ENCODE peak calls at places on chromosomes 2 and 18, in six cellular contexts. G is effector memory CD8-positive, alpha-beta T cell; A is HT1080; D is NCI-H345; N is amniotic epithelial cell; X is C1 segment of cervical spinal cord. E is an unnamed sample.

GRCh38 chr2:170396799-170397459 is 219.0 kb downstream of the MYO3B start:
- DNase-seq in G (no peak), A (no peak), D (peak; percentile 17), N (no peak), X (no peak), E (no peak)

GRCh38 chr2:179264238-179265081 is at the start of gene SESTD1:
- DNase-seq in G (no peak), A (peak; percentile 52), D (peak; percentile 66), N (peak; percentile 16), X (peak; percentile 55), E (peak; percentile 60)

GRCh38 chr2:133574620-133575019 is 6.4 kb upstream of the NCKAP5 start:
- DNase-seq in G (no peak), A (peak; percentile 25), D (no peak), N (no peak), X (no peak), E (no peak)

GRCh38 chr18:59560556-59560955 is 136.7 kb downstream of the CCBE1 start:
- DNase-seq in G (no peak), A (no peak), D (no peak), N (no peak), X (no peak), E (no peak)

GRCh38 chr18:36188912-36189311 is 1.6 kb downstream of the MOCOS start:
- DNase-seq in G (no peak), A (no peak), D (no peak), N (no peak), X (no peak), E (no peak)

GRCh38 chr2:166361351-166362153 is 14.2 kb downstream of the SCN9A start:
- DNase-seq in G (no peak), A (peak; percentile 39), D (peak; percentile 21), N (peak; percentile 52), X (no peak), E (no peak)

GRCh38 chr2:98524168-98524567 is 79.5 kb downstream of the INPP4A start:
- DNase-seq in G (no peak), A (no peak), D (no peak), N (peak; percentile 80), X (no peak), E (no peak)

GRCh38 chr18:2872095-2872494 is 25.3 kb downstream of the EMILIN2 start:
- DNase-seq in G (no peak), A (no peak), D (no peak), N (no peak), X (no peak), E (no peak)

GRCh38 chr2:96485751-96486643 is 19.2 kb downstream of the NEURL3 start:
- DNase-seq in G (peak; percentile 65), A (peak; percentile 66), D (no peak), N (peak; percentile 87), X (peak; percentile 43), E (no peak)

GRCh38 chr18:23099621-23100020 is 35.7 kb upstream of the CABLES1 start:
- DNase-seq in G (no peak), A (peak; percentile 38), D (no peak), N (no peak), X (no peak), E (no peak)

GRCh38 chr2:134412639-134412999 is 158.7 kb downstream of the MGAT5 start:
- DNase-seq in G (no peak), A (no peak), D (no peak), N (no peak), X (peak; percentile 31), E (no peak)

GRCh38 chr18:24372279-24372678 is 25.3 kb downstream of the OSBPL1A start:
- DNase-seq in G (no peak), A (no peak), D (no peak), N (no peak), X (no peak), E (no peak)

GRCh38 chr2:156892449-156893335 is 364.8 kb upstream of the GALNT5 start:
- DNase-seq in G (no peak), A (peak; percentile 55), D (peak; percentile 85), N (peak; percentile 58), X (no peak), E (no peak)

GRCh38 chr2:33022989-33023731 is 76.4 kb downstream of the LTBP1 start:
- DNase-seq in G (no peak), A (peak; percentile 87), D (no peak), N (peak; percentile 82), X (no peak), E (no peak)

GRCh38 chr18:57440331-57441101 is 5.3 kb downstream of the ONECUT2 start:
- DNase-seq in G (no peak), A (no peak), D (no peak), N (no peak), X (no peak), E (peak; percentile 26)

GRCh38 chr2:223978451-223978850 is 21.2 kb downstream of the MRPL44 start:
- DNase-seq in G (no peak), A (no peak), D (no peak), N (no peak), X (no peak), E (no peak)

GRCh38 chr2:96507957-96508520 is 2.9 kb upstream of the NEURL3 start:
- DNase-seq in G (peak; percentile 93), A (no peak), D (peak; percentile 68), N (peak; percentile 16), X (no peak), E (peak; percentile 31)

GRCh38 chr2:98775146-98775988 is 44.4 kb upstream of the MGAT4A start:
- DNase-seq in G (no peak), A (peak; percentile 49), D (peak; percentile 88), N (no peak), X (peak; percentile 67), E (no peak)

GRCh38 chr2:239824051-239824694 is 201.0 kb downstream of the NDUFA10 start:
- DNase-seq in G (no peak), A (peak; percentile 58), D (peak; percentile 52), N (no peak), X (no peak), E (no peak)

GRCh38 chr2:127953128-127953718 is 67.5 kb upstream of the AMMECR1L start:
- DNase-seq in G (no peak), A (no peak), D (no peak), N (peak; percentile 17), X (no peak), E (no peak)

GRCh38 chr2:216285641-216286156 is 86.6 kb downstream of the MARCHF4 start:
- DNase-seq in G (no peak), A (no peak), D (peak; percentile 14), N (no peak), X (no peak), E (no peak)

GRCh38 chr2:219289537-219290361 is 10.6 kb downstream of the DNAJB2 start:
- DNase-seq in G (no peak), A (peak; percentile 78), D (no peak), N (peak; percentile 98), X (peak; percentile 74), E (peak; percentile 86)

GRCh38 chr18:39871976-39872375 is 2083.1 kb upstream of the PIK3C3 start:
- DNase-seq in G (no peak), A (peak; percentile 7), D (no peak), N (peak; percentile 93), X (no peak), E (no peak)

GRCh38 chr2:133092571-133092970 is 422.6 kb upstream of the LYPD1 start:
- DNase-seq in G (no peak), A (peak; percentile 9), D (no peak), N (peak; percentile 3), X (no peak), E (no peak)

GRCh38 chr2:229653551-229653950 is 60.8 kb downstream of the DNER start:
- DNase-seq in G (no peak), A (no peak), D (no peak), N (no peak), X (no peak), E (no peak)

GRCh38 chr2:16312771-16313170 is 352.9 kb downstream of the CYRIA start:
- DNase-seq in G (no peak), A (no peak), D (no peak), N (no peak), X (no peak), E (no peak)

GRCh38 chr2:48258750-48259149 is 271.2 kb upstream of the STON1 start:
- DNase-seq in G (no peak), A (no peak), D (no peak), N (no peak), X (no peak), E (no peak)

GRCh38 chr2:210522399-210522798 is 34.0 kb upstream of the CPS1 start:
- DNase-seq in G (no peak), A (no peak), D (no peak), N (no peak), X (no peak), E (no peak)

GRCh38 chr18:55321268-55322175 is 266.5 kb downstream of the TCF4 start:
- DNase-seq in G (no peak), A (peak; percentile 87), D (no peak), N (peak; percentile 87), X (peak; percentile 81), E (peak; percentile 61)

GRCh38 chr18:69400253-69400975 is at the start of gene DOK6:
- DNase-seq in G (no peak), A (peak; percentile 68), D (peak; percentile 82), N (peak; percentile 67), X (peak; percentile 19), E (peak; percentile 60)

GRCh38 chr18:2104620-2105462 is 466.5 kb downstream of the METTL4 start:
- DNase-seq in G (peak; percentile 12), A (peak; percentile 59), D (no peak), N (peak; percentile 41), X (no peak), E (no peak)

GRCh38 chr2:65231892-65232477 is 4.4 kb downstream of the ACTR2 start:
- DNase-seq in G (no peak), A (no peak), D (no peak), N (peak; percentile 66), X (no peak), E (no peak)

GRCh38 chr2:63846487-63846886 is 4.8 kb downstream of the UGP2 start:
- DNase-seq in G (no peak), A (no peak), D (no peak), N (no peak), X (no peak), E (no peak)

GRCh38 chr2:106336740-106337139 is 131.5 kb downstream of the RGPD3 start:
- DNase-seq in G (no peak), A (no peak), D (peak; percentile 27), N (no peak), X (no peak), E (no peak)

GRCh38 chr2:113068706-113069485 is 1.1 kb downstream of the IL1F10 start:
- DNase-seq in G (no peak), A (no peak), D (no peak), N (no peak), X (no peak), E (no peak)

GRCh38 chr2:162029287-162029901 is 44.6 kb downstream of the DPP4 start:
- DNase-seq in G (no peak), A (peak; percentile 86), D (no peak), N (peak; percentile 45), X (no peak), E (no peak)

GRCh38 chr2:132620115-132620514 is 49.9 kb downstream of the LYPD1 start:
- DNase-seq in G (no peak), A (peak; percentile 37), D (no peak), N (peak; percentile 3), X (no peak), E (no peak)

GRCh38 chr18:33532978-33533377 is 45.0 kb upstream of the ASXL3 start:
- DNase-seq in G (no peak), A (no peak), D (no peak), N (no peak), X (no peak), E (no peak)

GRCh38 chr2:160649698-160650097 is 156.1 kb upstream of the RBMS1 start:
- DNase-seq in G (no peak), A (no peak), D (no peak), N (no peak), X (no peak), E (no peak)

GRCh38 chr2:225022188-225022587 is 20.1 kb downstream of the DOCK10 start:
- DNase-seq in G (no peak), A (no peak), D (no peak), N (no peak), X (no peak), E (no peak)